ENCODE peak calls at places on chromosomes 3 and 15, in five cellular contexts. N, K, V, B and Z are unnamed samples.

GRCh38 chr3:188789201-188789600 is 382.6 kb upstream of the TPRG1 start:
- DNase-seq in B (peak; percentile 20), N (no peak), V (peak; percentile 6), K (no peak), Z (no peak)

GRCh38 chr15:89172921-89173320 is 48.5 kb downstream of the RLBP1 start:
- DNase-seq in K (no peak), V (no peak), B (no peak), N (no peak), Z (no peak)

GRCh38 chr15:56281145-56281544 is 37.5 kb upstream of the RFX7 start:
- DNase-seq in B (no peak), N (no peak), V (no peak), K (no peak), Z (no peak)

GRCh38 chr15:100111103-100112060 is 230.4 kb downstream of the ADAMTS17 start:
- DNase-seq in B (peak; percentile 83), V (peak; percentile 66), K (peak; percentile 58), N (peak; percentile 91), Z (peak; percentile 38)

GRCh38 chr15:25247418-25248030 is 191.3 kb downstream of the UBE3A start:
- DNase-seq in N (peak; percentile 33), V (no peak), K (no peak), B (no peak), Z (peak; percentile 9)

GRCh38 chr3:141960731-141961130 is 84.3 kb downstream of the ATP1B3 start:
- DNase-seq in K (no peak), N (no peak), V (no peak), B (no peak), Z (no peak)

GRCh38 chr15:63599401-63600000 is 2.3 kb downstream of the FBXL22 start:
- DNase-seq in V (peak; percentile 63), K (peak; percentile 37), N (peak; percentile 91), B (peak; percentile 58), Z (peak; percentile 81)

GRCh38 chr3:126208618-126209256 is 28.4 kb upstream of the ALDH1L1 start:
- DNase-seq in B (peak; percentile 27), V (peak; percentile 90), N (peak; percentile 97), K (no peak), Z (peak; percentile 90)

GRCh38 chr3:143484851-143485512 is 363.3 kb downstream of the SLC9A9 start:
- DNase-seq in B (no peak), N (no peak), K (no peak), V (no peak), Z (no peak)

GRCh38 chr15:93500155-93500554 is 411.1 kb upstream of the RGMA start:
- DNase-seq in V (no peak), N (no peak), B (no peak), K (no peak), Z (no peak)

GRCh38 chr15:66611257-66612053 is 45.7 kb upstream of the LCTL start:
- DNase-seq in B (no peak), N (no peak), V (no peak), K (no peak), Z (no peak)

GRCh38 chr3:58018892-58019291 is 10.7 kb downstream of the FLNB start:
- DNase-seq in K (no peak), N (no peak), V (no peak), B (no peak), Z (no peak)

GRCh38 chr15:68700395-68701123 is 120.1 kb downstream of the ANP32A start:
- DNase-seq in N (peak; percentile 85), B (peak; percentile 83), K (no peak), V (no peak), Z (peak; percentile 26)

GRCh38 chr3:149353581-149354184 is 20.2 kb upstream of the TM4SF18 start:
- DNase-seq in V (no peak), B (peak; percentile 55), N (no peak), K (no peak), Z (no peak)

GRCh38 chr3:9809615-9810356 is at the start of gene TTLL3:
- DNase-seq in B (peak; percentile 53), K (peak; percentile 75), N (peak; percentile 91), V (peak; percentile 38), Z (peak; percentile 87)

GRCh38 chr3:197878427-197878826 is 71.6 kb upstream of the RPL35A start:
- DNase-seq in N (no peak), V (no peak), K (peak; percentile 20), B (no peak), Z (no peak)

GRCh38 chr3:107392549-107393165 is 15.4 kb downstream of the CCDC54 start:
- DNase-seq in B (no peak), V (peak; percentile 75), N (no peak), K (no peak), Z (no peak)

GRCh38 chr3:58383904-58384303 is 49.7 kb downstream of the PDHB start:
- DNase-seq in B (no peak), N (no peak), V (peak; percentile 100), K (no peak), Z (no peak)

GRCh38 chr3:139906441-139906840 is 28.5 kb upstream of the CLSTN2 start:
- DNase-seq in V (peak; percentile 68), B (no peak), K (no peak), N (no peak), Z (no peak)

GRCh38 chr3:61524933-61525332 is 36.4 kb upstream of the PTPRG start:
- DNase-seq in B (peak; percentile 49), V (no peak), K (no peak), N (no peak), Z (no peak)

GRCh38 chr3:61521229-61521628 is 40.1 kb upstream of the PTPRG start:
- DNase-seq in B (no peak), V (no peak), N (no peak), K (peak; percentile 81), Z (no peak)

GRCh38 chr3:61526307-61526706 is 35.1 kb upstream of the PTPRG start:
- DNase-seq in K (no peak), V (no peak), B (no peak), N (no peak), Z (no peak)

GRCh38 chr3:61522064-61522463 is 39.3 kb upstream of the PTPRG start:
- DNase-seq in K (no peak), V (no peak), B (no peak), N (no peak), Z (no peak)

DNA sequence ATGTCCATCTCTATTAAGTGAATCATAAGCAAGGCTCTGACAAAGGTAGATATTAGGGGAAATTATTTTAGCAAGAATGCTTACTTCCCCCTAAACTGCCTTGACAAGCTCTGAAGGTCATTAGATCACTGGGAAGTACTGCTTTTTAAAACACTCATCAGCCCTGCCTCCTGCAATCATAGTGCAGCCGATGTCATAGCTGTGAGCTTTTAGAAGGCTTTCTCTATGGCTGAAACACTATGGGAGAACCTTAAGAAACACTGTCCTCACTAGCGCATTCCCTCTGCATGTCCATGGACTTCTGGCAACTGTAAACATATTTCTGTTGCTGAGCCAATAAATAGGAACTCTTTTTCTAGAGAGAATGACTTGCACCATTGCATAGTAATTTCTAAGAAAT is 38.7 kb upstream of the PTPRG start:
- DNase-seq in N (no peak), B (no peak), V (no peak), K (no peak), Z (no peak)
- H3K4me3 ChIP-seq in N (no peak overlapping the region), B (no peak overlapping the region), V (no peak overlapping the region), K (no peak overlapping the region), Z (no peak overlapping the region)

DNA sequence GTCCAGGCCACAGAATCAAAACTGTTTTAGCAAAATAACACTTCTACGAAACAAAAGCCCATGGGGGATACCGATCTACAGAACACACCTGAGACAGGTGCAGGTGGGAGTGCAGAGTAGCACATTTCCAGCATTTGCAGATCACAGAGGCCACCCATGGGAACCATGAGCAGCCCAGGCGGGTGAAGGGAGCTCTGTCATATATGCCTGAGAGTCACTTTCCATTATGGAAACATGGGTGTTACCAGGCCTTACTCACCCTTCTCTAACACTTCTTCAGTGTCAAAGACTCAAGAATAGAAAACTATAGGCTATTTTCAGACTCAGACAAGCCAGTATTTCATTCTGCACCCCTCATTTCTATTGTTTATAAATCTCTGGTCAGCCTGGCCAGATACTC is 3.5 kb downstream of the PLA1A start:
- DNase-seq in N (no peak), V (no peak), K (no peak), B (no peak), Z (no peak)
- H3K36me3 ChIP-seq in N (no peaks in the 10 kb centered on the region), V (no peaks in the 10 kb centered on the region), K (no peaks in the 10 kb centered on the region), B (no peaks in the 10 kb centered on the region), Z (no peaks in the 10 kb centered on the region)

GRCh38 chr15:64651573-64652260 is 123.7 kb downstream of the RBPMS2 start:
- DNase-seq in N (no peak), K (peak; percentile 70), B (no peak), V (peak; percentile 20), Z (no peak)
- H3K4me3 ChIP-seq in N (no peak overlapping the region), K (peak overlapping the region; percentile 64), B (no peak overlapping the region), V (no peak overlapping the region), Z (no peak overlapping the region)

GRCh38 chr3:129197341-129197740 is 13.6 kb upstream of the CNBP start:
- DNase-seq in N (no peak), V (no peak), B (peak; percentile 9), K (no peak), Z (no peak)

GRCh38 chr3:129199366-129199765 is 15.7 kb upstream of the CNBP start:
- DNase-seq in K (no peak), B (no peak), V (no peak), N (no peak), Z (no peak)

GRCh38 chr3:129195731-129196256 is 12.1 kb upstream of the CNBP start:
- DNase-seq in K (no peak), V (peak; percentile 89), B (peak; percentile 82), N (peak; percentile 78), Z (no peak)

GRCh38 chr3:129196601-129197000 is 12.9 kb upstream of the CNBP start:
- DNase-seq in K (no peak), B (no peak), N (no peak), V (no peak), Z (no peak)
- H3K36me3 ChIP-seq in K (no peaks in the 10 kb centered on the region), B (no peaks in the 10 kb centered on the region), N (no peaks in the 10 kb centered on the region), V (no peaks in the 10 kb centered on the region), Z (no peaks in the 10 kb centered on the region)

DNA sequence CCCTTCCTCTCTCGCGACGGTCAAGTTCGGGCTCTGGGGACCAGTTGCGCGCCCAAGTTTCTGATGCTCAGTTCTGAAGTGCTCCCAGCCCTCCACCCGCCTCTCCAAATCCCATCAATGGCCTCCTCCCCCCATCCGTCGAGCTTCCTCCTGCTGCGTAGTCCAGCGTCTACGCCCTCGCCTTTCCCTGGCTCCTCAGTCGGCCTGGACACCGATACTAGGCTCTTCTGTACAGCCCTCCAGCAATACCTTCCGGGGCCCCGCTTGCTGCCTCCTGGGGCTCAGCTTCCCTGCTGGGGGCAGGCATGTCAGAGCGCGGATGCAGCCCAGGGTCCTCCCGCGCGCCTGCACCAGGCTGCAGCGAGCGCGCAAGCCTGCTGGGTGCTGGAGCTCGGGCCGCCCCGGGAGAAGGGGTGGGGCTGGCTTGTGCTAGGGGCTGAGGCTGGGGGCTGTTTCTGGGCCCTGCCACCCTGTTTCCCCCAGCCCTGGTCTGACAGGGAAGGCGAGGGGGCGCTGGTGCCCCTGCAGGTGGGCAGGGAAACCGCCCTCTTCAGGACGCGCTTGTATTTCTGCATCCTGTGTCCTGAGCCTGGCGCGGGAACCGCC is 353.3 kb upstream of the SUCLG2 start:
- DNase-seq in K (peak; percentile 9), B (no peak), V (no peak), N (no peak), Z (no peak)
- H3K4me3 ChIP-seq in K (no peak overlapping the region), B (no peak overlapping the region), V (no peak overlapping the region), N (peak overlapping the region; percentile 57), Z (peak overlapping the region; percentile 24)

GRCh38 chr3:132537297-132537696 is 59.8 kb upstream of the ACKR4 start:
- DNase-seq in N (no peak), V (no peak), K (no peak), B (no peak), Z (no peak)
- H3K36me3 ChIP-seq in N (peaks cover 33% of the 10 kb centered on the region), V (peaks cover 7% of the 10 kb centered on the region), K (peaks cover 64% of the 10 kb centered on the region), B (peaks cover 6% of the 10 kb centered on the region), Z (no peaks in the 10 kb centered on the region)